ENCODE peak calls at places on chromosomes 13 and 19, in four cellular contexts. T, E, H and N are unnamed samples.

GRCh38 chr19:45455707-45456499 is 11.9 kb upstream of the FOSB start:
- DNase-seq in H (peak; percentile 95), T (peak; percentile 89), E (peak; percentile 92), N (peak; percentile 88)

GRCh38 chr13:101202590-101202989 is 213.7 kb downstream of the NALCN start:
- DNase-seq in E (no peak), T (no peak), H (no peak), N (no peak)

GRCh38 chr13:24199016-24199415 is 38.5 kb downstream of the SPATA13 start:
- DNase-seq in E (no peak), T (no peak), H (no peak), N (no peak)

GRCh38 chr13:64684685-64685431 is 2545.3 kb downstream of the PCDH9 start:
- DNase-seq in H (no peak), E (no peak), T (no peak), N (no peak)

GRCh38 chr19:52941941-52942370 is 18.7 kb upstream of the ZNF888 start:
- DNase-seq in T (no peak), E (no peak), H (no peak), N (peak; percentile 55)

GRCh38 chr13:47334173-47334572 is 437.3 kb upstream of the HTR2A start:
- DNase-seq in E (no peak), T (no peak), H (no peak), N (no peak)

GRCh38 chr13:92967923-92968322 is 258.7 kb upstream of the GPC6 start:
- DNase-seq in H (no peak), T (peak; percentile 18), E (no peak), N (no peak)

GRCh38 chr13:106276876-106277275 is 258.6 kb downstream of the EFNB2 start:
- DNase-seq in E (no peak), T (no peak), H (no peak), N (no peak)

GRCh38 chr19:9308091-9308490 is 1.5 kb downstream of the ZNF699 start:
- DNase-seq in H (no peak), T (no peak), E (no peak), N (no peak)

GRCh38 chr19:58555920-58556632 is 1.2 kb upstream of the CHMP2A start:
- DNase-seq in T (no peak), E (no peak), H (no peak), N (peak; percentile 42)

GRCh38 chr19:57241181-57241580 is 749 bp downstream of the ZNF805 start:
- DNase-seq in E (no peak), T (peak; percentile 12), H (no peak), N (peak; percentile 13)

GRCh38 chr19:10517760-10518443 is 655 bp upstream of the S1PR5 start:
- DNase-seq in T (no peak), E (no peak), H (no peak), N (peak; percentile 88)

DNA sequence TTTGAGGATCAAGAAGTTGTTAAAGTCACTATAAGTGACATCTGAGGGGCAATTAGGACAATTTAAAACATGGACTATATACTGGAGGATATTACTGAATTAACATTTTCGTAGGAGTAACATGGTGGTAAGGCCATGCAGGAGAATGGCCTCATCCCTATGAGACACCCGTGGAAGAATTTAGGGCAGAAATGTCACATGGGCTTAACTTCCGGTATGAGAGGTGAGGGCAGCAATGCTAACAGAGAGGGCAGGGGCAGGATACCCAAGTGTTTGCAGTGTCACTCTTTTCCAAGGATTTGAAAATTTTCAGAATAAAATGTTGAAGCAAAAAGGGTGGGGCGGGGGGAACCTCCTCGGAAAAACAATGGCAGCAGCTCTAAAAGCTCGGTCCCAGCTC is 23.6 kb downstream of the RANBP3 start:
- DNase-seq in E (no peak), H (no peak), T (no peak), N (no peak)
- H3K4me1 ChIP-seq in E (peaks cover 20% of the 10 kb centered on the region), H (no peaks in the 10 kb centered on the region), T (peaks cover 71% of the 10 kb centered on the region), N (peaks cover 46% of the 10 kb centered on the region)

DNA sequence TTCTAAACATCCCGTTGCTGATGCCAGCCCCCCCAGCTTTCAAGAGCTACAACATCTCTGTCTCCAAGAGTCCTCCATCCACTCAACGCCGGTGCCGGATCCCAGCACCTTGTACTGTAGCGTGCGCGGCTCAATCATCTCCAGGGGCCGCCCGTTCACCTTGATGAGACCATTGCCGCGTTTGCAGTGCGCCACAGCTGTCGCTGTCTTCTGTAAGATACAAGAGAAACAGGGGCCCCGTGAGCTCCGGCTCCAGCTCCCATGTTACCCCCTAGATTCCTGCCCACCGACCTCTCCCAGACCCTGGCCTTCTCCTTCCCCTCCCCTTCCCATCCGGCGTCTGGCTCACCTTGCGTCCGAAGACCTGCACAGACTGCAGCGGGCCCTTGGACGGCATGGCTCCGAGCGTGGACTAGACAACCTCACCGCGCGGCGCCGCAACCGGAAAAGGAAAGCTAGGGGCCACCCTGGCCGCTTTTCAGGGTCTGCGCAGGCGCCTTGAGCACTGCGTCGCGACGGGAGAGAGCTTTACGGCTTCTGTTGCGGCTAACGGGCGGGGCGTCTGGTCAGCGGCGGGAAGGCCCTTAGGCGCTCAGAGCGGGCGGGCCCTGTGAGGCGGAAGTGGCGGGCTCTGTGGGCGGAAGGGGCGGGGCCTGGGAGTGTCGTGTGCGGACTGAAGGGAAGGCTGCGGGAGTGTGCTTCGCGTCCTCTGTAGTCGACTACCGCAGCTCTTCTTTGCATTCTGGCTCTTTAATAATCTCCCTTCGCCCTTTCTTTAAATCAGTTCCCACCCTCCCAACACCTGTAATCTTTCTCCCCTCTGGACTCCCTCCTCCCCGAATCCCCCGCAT is at the start of gene RPS16:
- DNase-seq in E (peak; percentile 100), T (peak; percentile 94), H (peak; percentile 92), N (peak; percentile 95)
- TF ChIP-seq REST in E (no peak), T (peak; percentile 49), H (no peak), N (peak; percentile 54)

GRCh38 chr13:41137951-41138350 is 5.3 kb upstream of the KBTBD6 start:
- DNase-seq in H (no peak), E (no peak), T (no peak), N (no peak)
- TF ChIP-seq TCF7L2 in H (no peak), E (no peak), T (no peak), N (no peak)

DNA sequence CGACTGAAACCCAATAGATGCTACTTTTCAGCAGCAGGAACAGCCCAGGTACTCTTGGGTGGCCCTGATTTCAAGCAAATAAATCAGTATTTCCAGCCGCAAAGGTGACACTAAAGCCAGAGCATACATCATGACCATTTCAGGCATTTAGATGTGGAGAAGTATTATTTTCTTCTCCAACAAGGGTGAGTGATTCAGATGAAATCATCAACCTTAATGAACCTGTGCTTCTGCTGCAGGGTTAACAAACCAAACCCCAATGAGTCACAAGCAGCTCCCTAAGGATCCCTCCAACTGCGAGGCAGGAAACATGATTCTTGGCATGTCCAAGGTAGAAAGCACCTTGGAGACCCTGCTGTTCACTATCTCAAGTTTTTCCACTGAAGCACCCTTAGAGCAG is 32.7 kb downstream of the MBNL2 start:
- DNase-seq in H (peak; percentile 93), E (no peak), T (no peak), N (no peak)
- H3K4me1 ChIP-seq in H (peaks cover 87% of the 10 kb centered on the region), E (peaks cover 92% of the 10 kb centered on the region), T (peaks cover 66% of the 10 kb centered on the region), N (peaks cover 52% of the 10 kb centered on the region)